ENCODE peak calls at places on chromosomes 7 and 10, in five cellular contexts. One of them, this sample, is unnamed.

GRCh38 chr10:97149065-97149680 is 36.6 kb downstream of the SLIT1 start:
- DNase-seq in AG10803: no peak
- DNase-seq in esophagus squamous epithelium: no peak
- DNase-seq in RWPE2: no peak
- DNase-seq in neural crest cell: no peak
- DNase-seq in this sample: no peak

GRCh38 chr7:19538036-19538435 is 170.8 kb downstream of the POLR1F start:
- DNase-seq in AG10803: peak; percentile 18
- DNase-seq in esophagus squamous epithelium: no peak
- DNase-seq in RWPE2: no peak
- DNase-seq in neural crest cell: no peak
- DNase-seq in this sample: no peak

GRCh38 chr7:35430547-35431153 is 176.8 kb upstream of the TBX20 start:
- DNase-seq in AG10803: no peak
- DNase-seq in esophagus squamous epithelium: no peak
- DNase-seq in RWPE2: no peak
- DNase-seq in neural crest cell: no peak
- DNase-seq in this sample: no peak

GRCh38 chr10:84267503-84268126 is 22.8 kb downstream of the RGR start:
- DNase-seq in AG10803: peak; percentile 48
- DNase-seq in esophagus squamous epithelium: no peak
- DNase-seq in RWPE2: no peak
- DNase-seq in neural crest cell: peak; percentile 42
- DNase-seq in this sample: peak; percentile 50

GRCh38 chr7:28347462-28347861 is 64.9 kb upstream of the CREB5 start:
- DNase-seq in AG10803: peak; percentile 92
- DNase-seq in esophagus squamous epithelium: no peak
- DNase-seq in RWPE2: no peak
- DNase-seq in neural crest cell: no peak
- DNase-seq in this sample: no peak

GRCh38 chr7:116340201-116340847 is 130.0 kb downstream of the TES start:
- DNase-seq in AG10803: no peak
- DNase-seq in esophagus squamous epithelium: no peak
- DNase-seq in RWPE2: no peak
- DNase-seq in neural crest cell: no peak
- DNase-seq in this sample: no peak

GRCh38 chr10:71517310-71518159 is 120.8 kb downstream of the CDH23 start:
- DNase-seq in AG10803: no peak
- DNase-seq in esophagus squamous epithelium: no peak
- DNase-seq in RWPE2: no peak
- DNase-seq in neural crest cell: no peak
- DNase-seq in this sample: peak; percentile 24

GRCh38 chr7:102303669-102304422 is 17.2 kb downstream of the SH2B2 start:
- DNase-seq in AG10803: no peak
- DNase-seq in esophagus squamous epithelium: no peak
- DNase-seq in RWPE2: no peak
- DNase-seq in neural crest cell: no peak
- DNase-seq in this sample: no peak

GRCh38 chr10:75527542-75527941 is 96.1 kb downstream of the LRMDA start:
- DNase-seq in AG10803: no peak
- DNase-seq in esophagus squamous epithelium: no peak
- DNase-seq in RWPE2: no peak
- DNase-seq in neural crest cell: no peak
- DNase-seq in this sample: no peak

GRCh38 chr10:125123363-125124113 is 36.8 kb downstream of the CTBP2 start:
- DNase-seq in AG10803: peak; percentile 67
- DNase-seq in esophagus squamous epithelium: no peak
- DNase-seq in RWPE2: peak; percentile 98
- DNase-seq in neural crest cell: no peak
- DNase-seq in this sample: no peak

GRCh38 chr10:74104996-74105395 is 45.6 kb downstream of the AP3M1 start:
- DNase-seq in AG10803: no peak
- DNase-seq in esophagus squamous epithelium: no peak
- DNase-seq in RWPE2: no peak
- DNase-seq in neural crest cell: no peak
- DNase-seq in this sample: no peak

GRCh38 chr10:124041684-124042445 is 51.5 kb downstream of the CHST15 start:
- DNase-seq in AG10803: no peak
- DNase-seq in esophagus squamous epithelium: no peak
- DNase-seq in RWPE2: no peak
- DNase-seq in neural crest cell: no peak
- DNase-seq in this sample: no peak

GRCh38 chr7:66281678-66282593 is 76.8 kb downstream of the TPST1 start:
- DNase-seq in AG10803: peak; percentile 100
- DNase-seq in esophagus squamous epithelium: no peak
- DNase-seq in RWPE2: no peak
- DNase-seq in neural crest cell: no peak
- DNase-seq in this sample: no peak

GRCh38 chr10:128879030-128879429 is 588.0 kb upstream of the MGMT start:
- DNase-seq in AG10803: no peak
- DNase-seq in esophagus squamous epithelium: no peak
- DNase-seq in RWPE2: no peak
- DNase-seq in neural crest cell: no peak
- DNase-seq in this sample: no peak

GRCh38 chr10:4191354-4191753 is 406.3 kb upstream of the KLF6 start:
- DNase-seq in AG10803: no peak
- DNase-seq in esophagus squamous epithelium: no peak
- DNase-seq in RWPE2: no peak
- DNase-seq in neural crest cell: no peak
- DNase-seq in this sample: no peak

GRCh38 chr10:75726522-75727493 is 295.4 kb downstream of the LRMDA start:
- DNase-seq in AG10803: no peak
- DNase-seq in esophagus squamous epithelium: no peak
- DNase-seq in RWPE2: no peak
- DNase-seq in neural crest cell: no peak
- DNase-seq in this sample: no peak

GRCh38 chr7:74570533-74571156 is 86.9 kb upstream of the GTF2I start:
- DNase-seq in AG10803: no peak
- DNase-seq in esophagus squamous epithelium: no peak
- DNase-seq in RWPE2: no peak
- DNase-seq in neural crest cell: no peak
- DNase-seq in this sample: no peak

GRCh38 chr7:100373261-100373831 is at the start of gene PILRA:
- DNase-seq in AG10803: peak; percentile 24
- DNase-seq in esophagus squamous epithelium: no peak
- DNase-seq in RWPE2: no peak
- DNase-seq in neural crest cell: no peak
- DNase-seq in this sample: no peak

GRCh38 chr10:94194256-94194655 is 168.5 kb downstream of the NOC3L start:
- DNase-seq in AG10803: peak; percentile 81
- DNase-seq in esophagus squamous epithelium: no peak
- DNase-seq in RWPE2: no peak
- DNase-seq in neural crest cell: no peak
- DNase-seq in this sample: no peak

GRCh38 chr7:28921822-28922221 is 36.3 kb downstream of the TRIL start:
- DNase-seq in AG10803: peak; percentile 61
- DNase-seq in esophagus squamous epithelium: no peak
- DNase-seq in RWPE2: no peak
- DNase-seq in neural crest cell: peak; percentile 46
- DNase-seq in this sample: peak; percentile 39

GRCh38 chr7:42511027-42511426 is 274.0 kb upstream of the GLI3 start:
- DNase-seq in AG10803: peak; percentile 51
- DNase-seq in esophagus squamous epithelium: no peak
- DNase-seq in RWPE2: no peak
- DNase-seq in neural crest cell: no peak
- DNase-seq in this sample: no peak

GRCh38 chr7:121328508-121329459 is at the start of gene WNT16:
- DNase-seq in AG10803: no peak
- DNase-seq in esophagus squamous epithelium: no peak
- DNase-seq in RWPE2: no peak
- DNase-seq in neural crest cell: no peak
- DNase-seq in this sample: peak; percentile 54

GRCh38 chr10:130495891-130496642 is 359.9 kb downstream of the GLRX3 start:
- DNase-seq in AG10803: peak; percentile 1
- DNase-seq in esophagus squamous epithelium: no peak
- DNase-seq in RWPE2: no peak
- DNase-seq in neural crest cell: no peak
- DNase-seq in this sample: no peak

GRCh38 chr10:62450905-62451605 is 76.9 kb downstream of the ZNF365 start:
- DNase-seq in AG10803: no peak
- DNase-seq in esophagus squamous epithelium: no peak
- DNase-seq in RWPE2: no peak
- DNase-seq in neural crest cell: no peak
- DNase-seq in this sample: no peak

GRCh38 chr7:158950914-158951635 is 94.7 kb downstream of the DYNC2I1 start:
- DNase-seq in AG10803: peak; percentile 2
- DNase-seq in esophagus squamous epithelium: no peak
- DNase-seq in RWPE2: no peak
- DNase-seq in neural crest cell: no peak
- DNase-seq in this sample: no peak

GRCh38 chr7:22137026-22137425 is 191.3 kb upstream of the CDCA7L start:
- DNase-seq in AG10803: peak; percentile 87
- DNase-seq in esophagus squamous epithelium: no peak
- DNase-seq in RWPE2: no peak
- DNase-seq in neural crest cell: no peak
- DNase-seq in this sample: no peak

GRCh38 chr7:155590215-155591023 is 44.1 kb upstream of the CNPY1 start:
- DNase-seq in AG10803: no peak
- DNase-seq in esophagus squamous epithelium: no peak
- DNase-seq in RWPE2: no peak
- DNase-seq in neural crest cell: peak; percentile 20
- DNase-seq in this sample: no peak

GRCh38 chr7:69457912-69458491 is 140.3 kb upstream of the AUTS2 start:
- DNase-seq in AG10803: peak; percentile 56
- DNase-seq in esophagus squamous epithelium: no peak
- DNase-seq in RWPE2: no peak
- DNase-seq in neural crest cell: no peak
- DNase-seq in this sample: no peak

GRCh38 chr7:36966039-36966438 is 241.7 kb upstream of the AOAH start:
- DNase-seq in AG10803: no peak
- DNase-seq in esophagus squamous epithelium: no peak
- DNase-seq in RWPE2: no peak
- DNase-seq in neural crest cell: no peak
- DNase-seq in this sample: no peak

GRCh38 chr7:30249316-30249715 is 35.1 kb upstream of the ZNRF2 start:
- DNase-seq in AG10803: no peak
- DNase-seq in esophagus squamous epithelium: no peak
- DNase-seq in RWPE2: no peak
- DNase-seq in neural crest cell: no peak
- DNase-seq in this sample: no peak

GRCh38 chr10:60384708-60385398 is 4.8 kb downstream of the ANK3 start:
- DNase-seq in AG10803: peak; percentile 99
- DNase-seq in esophagus squamous epithelium: no peak
- DNase-seq in RWPE2: peak; percentile 84
- DNase-seq in neural crest cell: no peak
- DNase-seq in this sample: no peak

GRCh38 chr7:123628829-123629228 is 26.8 kb upstream of the LMOD2 start:
- DNase-seq in AG10803: no peak
- DNase-seq in esophagus squamous epithelium: no peak
- DNase-seq in RWPE2: no peak
- DNase-seq in neural crest cell: no peak
- DNase-seq in this sample: no peak

GRCh38 chr10:30415613-30416012 is 18.4 kb upstream of the MAP3K8 start:
- DNase-seq in AG10803: no peak
- DNase-seq in esophagus squamous epithelium: no peak
- DNase-seq in RWPE2: no peak
- DNase-seq in neural crest cell: no peak
- DNase-seq in this sample: no peak

GRCh38 chr10:30413996-30414576 is 19.9 kb upstream of the MAP3K8 start:
- DNase-seq in AG10803: peak; percentile 72
- DNase-seq in esophagus squamous epithelium: no peak
- DNase-seq in RWPE2: no peak
- DNase-seq in neural crest cell: no peak
- DNase-seq in this sample: no peak

GRCh38 chr10:30411263-30411662 is 22.7 kb upstream of the MAP3K8 start:
- DNase-seq in AG10803: no peak
- DNase-seq in esophagus squamous epithelium: no peak
- DNase-seq in RWPE2: no peak
- DNase-seq in neural crest cell: no peak
- DNase-seq in this sample: no peak
- TF ChIP-seq CTCF in AG10803: no peak
- TF ChIP-seq CTCF in esophagus squamous epithelium: no peak
- TF ChIP-seq CTCF in RWPE2: no peak
- TF ChIP-seq CTCF in neural crest cell: no peak
- TF ChIP-seq CTCF in this sample: no peak

DNA sequence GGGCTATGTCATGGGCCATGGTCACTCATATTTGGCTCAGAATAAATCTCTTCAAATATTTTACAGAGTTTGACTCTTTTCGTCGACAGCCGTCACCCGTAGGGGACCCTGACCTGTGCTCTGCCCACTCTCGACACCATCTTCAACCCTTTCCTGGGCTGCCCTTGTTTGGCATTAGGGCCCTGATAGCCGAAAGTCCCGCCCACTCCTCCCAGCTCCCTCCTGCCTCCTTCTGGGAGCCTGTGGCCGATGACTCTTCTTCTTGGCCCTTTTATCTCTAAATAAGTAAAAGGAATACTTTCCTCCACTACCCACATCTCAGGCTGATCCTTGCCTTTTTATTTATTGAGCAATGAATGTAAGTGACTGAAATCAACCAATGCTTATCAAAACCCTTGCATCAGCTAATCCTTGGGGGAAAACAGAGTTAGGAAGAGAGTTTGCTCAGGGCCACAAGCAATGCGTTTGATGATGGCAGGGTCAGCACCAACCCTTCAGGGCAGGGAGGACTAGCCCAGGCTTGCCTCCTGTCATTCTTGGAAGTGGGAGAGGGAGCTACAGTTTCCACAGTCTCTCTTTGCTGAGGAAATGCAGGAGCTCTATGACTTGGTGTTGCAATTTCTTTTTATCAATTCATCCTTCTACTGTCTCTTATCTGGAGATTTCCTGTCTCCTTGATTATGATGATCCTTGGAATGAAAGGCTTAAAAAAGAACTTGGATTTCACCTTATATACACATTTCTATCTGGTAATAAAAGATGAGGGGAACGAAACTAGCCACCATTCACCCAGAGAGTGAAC is 218.2 kb upstream of the PODXL start:
- DNase-seq in AG10803: no peak
- DNase-seq in esophagus squamous epithelium: no peak
- DNase-seq in RWPE2: no peak
- DNase-seq in neural crest cell: no peak
- DNase-seq in this sample: no peak
- TF ChIP-seq CTCF in AG10803: no peak
- TF ChIP-seq CTCF in esophagus squamous epithelium: no peak
- TF ChIP-seq CTCF in RWPE2: no peak
- TF ChIP-seq CTCF in neural crest cell: no peak
- TF ChIP-seq CTCF in this sample: no peak

GRCh38 chr10:115432188-115432819 is 339.1 kb downstream of the ATRNL1 start:
- DNase-seq in AG10803: peak; percentile 0
- DNase-seq in esophagus squamous epithelium: no peak
- DNase-seq in RWPE2: no peak
- DNase-seq in neural crest cell: no peak
- DNase-seq in this sample: no peak
- TF ChIP-seq CTCF in AG10803: no peak
- TF ChIP-seq CTCF in esophagus squamous epithelium: no peak
- TF ChIP-seq CTCF in RWPE2: peak; percentile 66
- TF ChIP-seq CTCF in neural crest cell: peak; percentile 67
- TF ChIP-seq CTCF in this sample: no peak

GRCh38 chr7:26291699-26292538 is at the start of gene SNX10:
- DNase-seq in AG10803: no peak
- DNase-seq in esophagus squamous epithelium: no peak
- DNase-seq in RWPE2: no peak
- DNase-seq in neural crest cell: peak; percentile 27
- DNase-seq in this sample: peak; percentile 73
- TF ChIP-seq CTCF in AG10803: no peak
- TF ChIP-seq CTCF in esophagus squamous epithelium: peak; percentile 14
- TF ChIP-seq CTCF in RWPE2: peak; percentile 64
- TF ChIP-seq CTCF in neural crest cell: no peak
- TF ChIP-seq CTCF in this sample: no peak